ENCODE peak calls at places on chromosomes 3 and 15, in four cellular contexts. One of them, this sample, is unnamed.

GRCh38 chr3:185309309-185309708 is 53.6 kb upstream of the MAP3K13 start:
- DNase-seq in endothelial cell: no peak
- DNase-seq in neural crest cell: no peak
- DNase-seq in ovary: no peak
- DNase-seq in this sample: no peak

GRCh38 chr15:24761704-24762302 is 86.2 kb downstream of the NPAP1 start:
- DNase-seq in endothelial cell: no peak
- DNase-seq in neural crest cell: no peak
- DNase-seq in ovary: no peak
- DNase-seq in this sample: peak; percentile 17

GRCh38 chr3:34807611-34808010 is 831.7 kb upstream of the ARPP21 start:
- DNase-seq in endothelial cell: no peak
- DNase-seq in neural crest cell: no peak
- DNase-seq in ovary: no peak
- DNase-seq in this sample: no peak

GRCh38 chr3:129018751-129019150 is 17.6 kb downstream of the EFCC1 start:
- DNase-seq in endothelial cell: no peak
- DNase-seq in neural crest cell: no peak
- DNase-seq in ovary: peak; percentile 16
- DNase-seq in this sample: no peak

GRCh38 chr3:124763644-124764358 is 33.5 kb downstream of the UMPS start:
- DNase-seq in endothelial cell: no peak
- DNase-seq in neural crest cell: no peak
- DNase-seq in ovary: no peak
- DNase-seq in this sample: no peak

GRCh38 chr3:149611149-149611548 is 46.7 kb downstream of the WWTR1 start:
- DNase-seq in endothelial cell: no peak
- DNase-seq in neural crest cell: no peak
- DNase-seq in ovary: no peak
- DNase-seq in this sample: no peak

GRCh38 chr3:182182531-182182968 is 470.8 kb downstream of the SOX2 start:
- DNase-seq in endothelial cell: no peak
- DNase-seq in neural crest cell: no peak
- DNase-seq in ovary: no peak
- DNase-seq in this sample: no peak

GRCh38 chr15:39969871-39970270 is 36.0 kb downstream of the EIF2AK4 start:
- DNase-seq in endothelial cell: no peak
- DNase-seq in neural crest cell: no peak
- DNase-seq in ovary: peak; percentile 35
- DNase-seq in this sample: peak; percentile 63

GRCh38 chr3:7517979-7518378 is 657.1 kb downstream of the GRM7 start:
- DNase-seq in endothelial cell: no peak
- DNase-seq in neural crest cell: no peak
- DNase-seq in ovary: no peak
- DNase-seq in this sample: no peak

GRCh38 chr15:78604420-78604819 is 16.4 kb downstream of the CHRNA3 start:
- DNase-seq in endothelial cell: no peak
- DNase-seq in neural crest cell: no peak
- DNase-seq in ovary: no peak
- DNase-seq in this sample: no peak

GRCh38 chr15:66359740-66360139 is 3.3 kb upstream of the TIPIN start:
- DNase-seq in endothelial cell: no peak
- DNase-seq in neural crest cell: no peak
- DNase-seq in ovary: no peak
- DNase-seq in this sample: no peak

GRCh38 chr3:48014358-48014757 is 1.9 kb downstream of the MAP4 start:
- DNase-seq in endothelial cell: no peak
- DNase-seq in neural crest cell: no peak
- DNase-seq in ovary: no peak
- DNase-seq in this sample: no peak

GRCh38 chr15:90869601-90870353 is 1.4 kb downstream of the FURIN start:
- DNase-seq in endothelial cell: peak; percentile 54
- DNase-seq in neural crest cell: peak; percentile 29
- DNase-seq in ovary: peak; percentile 49
- DNase-seq in this sample: peak; percentile 94

GRCh38 chr15:69838951-69839350 is 258.8 kb downstream of the TLE3 start:
- DNase-seq in endothelial cell: no peak
- DNase-seq in neural crest cell: no peak
- DNase-seq in ovary: no peak
- DNase-seq in this sample: no peak

GRCh38 chr3:142888484-142889262 is at the start of gene PCOLCE2:
- DNase-seq in endothelial cell: peak; percentile 43
- DNase-seq in neural crest cell: peak; percentile 29
- DNase-seq in ovary: peak; percentile 19
- DNase-seq in this sample: no peak

GRCh38 chr3:48273594-48274211 is 32.8 kb downstream of the ZNF589 start:
- DNase-seq in endothelial cell: peak; percentile 68
- DNase-seq in neural crest cell: peak; percentile 64
- DNase-seq in ovary: peak; percentile 34
- DNase-seq in this sample: peak; percentile 75

GRCh38 chr15:56261854-56262509 is 18.3 kb upstream of the RFX7 start:
- DNase-seq in endothelial cell: no peak
- DNase-seq in neural crest cell: no peak
- DNase-seq in ovary: no peak
- DNase-seq in this sample: no peak

GRCh38 chr15:51085764-51086163 is 8.9 kb downstream of the TNFAIP8L3 start:
- DNase-seq in endothelial cell: no peak
- DNase-seq in neural crest cell: no peak
- DNase-seq in ovary: no peak
- DNase-seq in this sample: peak; percentile 47

GRCh38 chr3:98041350-98041749 is 6.2 kb upstream of the GABRR3 start:
- DNase-seq in endothelial cell: no peak
- DNase-seq in neural crest cell: no peak
- DNase-seq in ovary: no peak
- DNase-seq in this sample: no peak

DNA sequence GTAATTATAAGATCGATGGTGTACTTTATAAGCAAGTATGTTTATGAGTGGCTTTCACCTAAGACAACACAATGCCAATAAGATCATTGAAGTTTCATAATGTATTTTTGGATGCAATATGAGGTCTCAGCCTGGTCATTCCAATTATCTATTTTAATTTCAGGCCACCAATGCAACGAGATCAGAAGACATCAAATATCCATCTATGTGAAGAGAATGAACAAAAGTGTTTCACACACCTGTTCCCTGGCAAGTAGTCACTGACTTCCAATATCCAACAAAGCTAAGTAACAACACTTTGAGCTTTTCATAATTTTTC is 53.6 kb upstream of the TMCO5A start:
- DNase-seq in endothelial cell: no peak
- DNase-seq in neural crest cell: no peak
- DNase-seq in ovary: no peak
- DNase-seq in this sample: no peak
- TF ChIP-seq CTCF in endothelial cell: no peak
- TF ChIP-seq CTCF in neural crest cell: no peak
- TF ChIP-seq CTCF in ovary: no peak
- TF ChIP-seq CTCF in this sample: no peak

DNA sequence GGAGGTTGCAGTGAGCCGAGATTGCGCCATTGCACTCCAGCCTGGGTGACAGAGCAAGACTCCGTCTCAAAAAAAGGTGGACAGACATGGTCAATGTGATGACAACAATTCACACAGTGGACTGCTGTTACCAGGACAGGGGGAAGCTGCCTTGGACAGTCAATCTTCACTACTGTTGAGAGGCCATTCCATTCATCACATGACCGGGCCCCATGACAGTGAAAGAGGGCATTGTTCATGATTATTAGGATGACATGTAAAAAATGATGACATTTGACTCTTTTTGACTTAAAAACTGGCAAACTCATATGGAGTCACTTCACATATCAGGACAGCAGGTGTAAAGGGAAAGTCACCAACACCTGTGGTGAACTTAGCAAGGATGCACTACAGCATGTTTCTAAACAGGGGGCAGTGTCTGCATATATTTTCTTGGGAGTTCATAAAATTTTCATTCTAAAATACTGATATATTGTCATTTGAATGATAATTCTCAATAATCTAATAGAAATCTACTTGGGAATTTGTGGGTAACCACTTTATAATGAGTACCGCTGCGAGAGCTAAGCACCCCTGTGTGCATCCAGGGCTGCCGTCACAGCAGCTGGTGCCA is 34.2 kb upstream of the LDHAL6B start:
- DNase-seq in endothelial cell: no peak
- DNase-seq in neural crest cell: no peak
- DNase-seq in ovary: no peak
- DNase-seq in this sample: no peak
- TF ChIP-seq CTCF in endothelial cell: no peak
- TF ChIP-seq CTCF in neural crest cell: peak; percentile 35
- TF ChIP-seq CTCF in ovary: no peak
- TF ChIP-seq CTCF in this sample: peak; percentile 12

GRCh38 chr3:71972031-71972430 is 187.1 kb upstream of the PROK2 start:
- DNase-seq in endothelial cell: no peak
- DNase-seq in neural crest cell: no peak
- DNase-seq in ovary: no peak
- DNase-seq in this sample: no peak
- TF ChIP-seq CTCF in endothelial cell: no peak
- TF ChIP-seq CTCF in neural crest cell: no peak
- TF ChIP-seq CTCF in ovary: no peak
- TF ChIP-seq CTCF in this sample: no peak

DNA sequence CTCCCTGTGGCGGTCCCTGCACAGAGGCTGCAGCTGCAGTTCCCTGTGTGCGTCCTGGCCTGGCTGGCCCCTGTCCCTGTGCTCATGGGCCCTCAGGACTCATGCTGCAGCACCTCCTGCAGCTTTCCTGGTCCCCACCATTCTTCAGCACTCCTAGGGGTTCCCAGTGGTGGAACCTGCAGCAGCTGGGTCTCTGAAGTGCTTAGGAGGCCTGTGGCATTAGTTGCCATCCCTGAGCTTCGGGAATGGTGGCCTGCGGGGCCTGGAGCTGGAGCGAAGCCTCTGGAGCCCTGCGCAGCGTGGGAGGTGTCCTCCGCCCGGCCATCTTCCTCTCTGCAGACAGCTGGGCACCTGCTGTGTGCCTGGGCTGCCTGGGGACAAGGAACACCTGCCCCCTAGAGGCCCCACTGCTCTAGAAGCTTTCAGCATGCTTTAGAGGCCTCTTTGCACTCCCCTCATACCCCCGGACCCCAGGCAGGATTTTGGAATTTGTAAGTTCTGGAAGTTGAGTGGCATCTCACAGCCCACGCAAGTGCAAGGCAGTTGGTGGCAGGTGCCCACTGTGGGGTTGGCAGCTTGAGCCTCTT is 13.1 kb downstream of the PLXNA1 start:
- DNase-seq in endothelial cell: no peak
- DNase-seq in neural crest cell: no peak
- DNase-seq in ovary: no peak
- DNase-seq in this sample: no peak
- TF ChIP-seq CTCF in endothelial cell: no peak
- TF ChIP-seq CTCF in neural crest cell: no peak
- TF ChIP-seq CTCF in ovary: no peak
- TF ChIP-seq CTCF in this sample: peak; percentile 18

DNA sequence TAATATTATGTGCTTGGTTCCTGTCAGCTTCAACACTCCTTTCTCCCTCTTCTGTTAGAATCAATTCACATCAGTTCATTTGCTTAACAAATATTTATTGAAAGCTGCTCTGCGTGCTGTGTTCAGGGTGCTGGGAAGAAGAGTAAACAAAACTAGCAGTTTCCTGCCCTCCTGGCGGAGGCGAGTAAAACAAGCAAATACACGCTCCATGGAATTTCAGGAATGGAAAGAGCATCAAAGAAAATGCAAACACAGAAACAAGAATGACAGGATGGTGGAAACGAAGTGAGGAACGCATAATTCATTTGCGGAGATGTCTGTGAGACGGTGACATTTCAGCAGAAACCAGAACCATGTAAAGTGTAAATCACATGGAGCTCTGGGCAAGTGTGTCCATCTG is 49.4 kb upstream of the SPTSSB start:
- DNase-seq in endothelial cell: peak; percentile 16
- DNase-seq in neural crest cell: no peak
- DNase-seq in ovary: no peak
- DNase-seq in this sample: no peak
- TF ChIP-seq CTCF in endothelial cell: no peak
- TF ChIP-seq CTCF in neural crest cell: peak; percentile 49
- TF ChIP-seq CTCF in ovary: no peak
- TF ChIP-seq CTCF in this sample: no peak